ENCODE peak calls at places on chromosomes 2 and 18, in eight cellular contexts. Q, T, E, H, B, Y, Z and N are unnamed samples.

GRCh38 chr2:111119004-111119846 is 1.5 kb upstream of the BCL2L11 start:
- DNase-seq in T (peak; percentile 44), Q (peak; percentile 13), Z (no peak), B (peak; percentile 72), Y (no peak), E (no peak), H (peak; percentile 30), N (no peak)

GRCh38 chr2:9143264-9143815 is 63.3 kb upstream of the ASAP2 start:
- DNase-seq in E (no peak), H (no peak), Z (no peak), Y (no peak), B (no peak), Q (no peak), T (no peak), N (no peak)

GRCh38 chr2:235432741-235433520 is 60.9 kb upstream of the AGAP1 start:
- DNase-seq in Y (no peak), T (no peak), Z (no peak), H (no peak), Q (no peak), E (no peak), B (no peak), N (no peak)

GRCh38 chr2:151483546-151483945 is 73.8 kb downstream of the RIF1 start:
- DNase-seq in H (no peak), Q (no peak), Z (no peak), E (no peak), Y (no peak), B (no peak), T (no peak), N (no peak)

GRCh38 chr2:65790676-65790935 is 358.2 kb upstream of the SPRED2 start:
- DNase-seq in Y (no peak), Z (no peak), H (no peak), Q (no peak), E (no peak), B (no peak), T (no peak), N (no peak)

GRCh38 chr2:230225486-230225885 is at the start of gene SP140:
- DNase-seq in T (peak; percentile 81), H (peak; percentile 59), Q (peak; percentile 76), Y (peak; percentile 37), E (peak; percentile 82), Z (no peak), B (no peak), N (no peak)

GRCh38 chr18:44537521-44537920 is 143.2 kb upstream of the SETBP1 start:
- DNase-seq in H (no peak), Q (no peak), E (no peak), Z (no peak), Y (no peak), T (no peak), B (no peak), N (peak; percentile 97)

GRCh38 chr18:8860845-8861642 is 155.7 kb downstream of the MTCL1 start:
- DNase-seq in Q (no peak), T (no peak), Z (no peak), Y (no peak), B (no peak), E (no peak), H (no peak), N (no peak)

GRCh38 chr2:74290466-74291216 is 52.6 kb downstream of the SLC4A5 start:
- DNase-seq in Z (no peak), H (peak; percentile 58), Q (peak; percentile 39), E (peak; percentile 7), T (peak; percentile 26), B (no peak), Y (no peak), N (no peak)

GRCh38 chr18:54260376-54261072 is 8.8 kb upstream of the POLI start:
- DNase-seq in H (no peak), Y (no peak), Q (no peak), T (no peak), B (no peak), Z (no peak), E (no peak), N (peak; percentile 59)